ENCODE peak calls at places on chromosomes 4 and X, in seven cellular contexts. One of them, this sample, is unnamed.

GRCh38 chrX:1165535-1166196 is 46.8 kb downstream of the CRLF2 start:
- DNase-seq in CD4-positive, alpha-beta T cell: no peak
- DNase-seq in heart right ventricle: no peak
- DNase-seq in brain microvascular endothelial cell: no peak
- DNase-seq in upper lobe of right lung: no peak
- DNase-seq in IMR-90: no peak
- DNase-seq in GM20000: peak
- DNase-seq in this sample: no peak

GRCh38 chrX:14941301-14941700 is 68.1 kb downstream of the MOSPD2 start:
- DNase-seq in CD4-positive, alpha-beta T cell: no peak
- DNase-seq in GM20000: no peak
- DNase-seq in brain microvascular endothelial cell: no peak
- DNase-seq in upper lobe of right lung: no peak
- DNase-seq in IMR-90: no peak
- DNase-seq in heart right ventricle: no peak
- DNase-seq in this sample: no peak

GRCh38 chrX:153411988-153412574 is 809 bp downstream of the ZFP92 start:
- DNase-seq in IMR-90: no peak
- DNase-seq in upper lobe of right lung: no peak
- DNase-seq in heart right ventricle: no peak
- DNase-seq in CD4-positive, alpha-beta T cell: no peak
- DNase-seq in brain microvascular endothelial cell: no peak
- DNase-seq in GM20000: no peak
- DNase-seq in this sample: no peak

GRCh38 chr4:8473920-8474590 is 33.5 kb downstream of the TRMT44 start:
- DNase-seq in heart right ventricle: no peak
- DNase-seq in GM20000: no peak
- DNase-seq in CD4-positive, alpha-beta T cell: no peak
- DNase-seq in brain microvascular endothelial cell: no peak
- DNase-seq in IMR-90: no peak
- DNase-seq in upper lobe of right lung: no peak
- DNase-seq in this sample: no peak

GRCh38 chr4:110631582-110632505 is 9.0 kb upstream of the PITX2 start:
- DNase-seq in upper lobe of right lung: peak
- DNase-seq in IMR-90: peak
- DNase-seq in GM20000: peak
- DNase-seq in heart right ventricle: peak
- DNase-seq in brain microvascular endothelial cell: peak
- DNase-seq in CD4-positive, alpha-beta T cell: no peak
- DNase-seq in this sample: peak

GRCh38 chr4:80071643-80072606 is 1.1 kb downstream of the ANTXR2 start:
- DNase-seq in heart right ventricle: peak
- DNase-seq in IMR-90: peak
- DNase-seq in GM20000: peak
- DNase-seq in upper lobe of right lung: peak
- DNase-seq in brain microvascular endothelial cell: peak
- DNase-seq in CD4-positive, alpha-beta T cell: peak
- DNase-seq in this sample: peak

GRCh38 chrX:136193771-136194170 is 46.4 kb downstream of the FHL1 start:
- DNase-seq in brain microvascular endothelial cell: no peak
- DNase-seq in CD4-positive, alpha-beta T cell: no peak
- DNase-seq in IMR-90: no peak
- DNase-seq in heart right ventricle: no peak
- DNase-seq in GM20000: no peak
- DNase-seq in upper lobe of right lung: no peak
- DNase-seq in this sample: no peak

GRCh38 chr4:17811078-17811603 is 362 bp downstream of the NCAPG start:
- DNase-seq in heart right ventricle: peak
- DNase-seq in CD4-positive, alpha-beta T cell: no peak
- DNase-seq in IMR-90: no peak
- DNase-seq in upper lobe of right lung: no peak
- DNase-seq in GM20000: peak
- DNase-seq in brain microvascular endothelial cell: peak
- DNase-seq in this sample: no peak

GRCh38 chr4:121728798-121729226 is 32.0 kb upstream of the ANXA5 start:
- DNase-seq in heart right ventricle: no peak
- DNase-seq in CD4-positive, alpha-beta T cell: no peak
- DNase-seq in IMR-90: peak
- DNase-seq in GM20000: no peak
- DNase-seq in brain microvascular endothelial cell: peak
- DNase-seq in upper lobe of right lung: no peak
- DNase-seq in this sample: no peak

GRCh38 chr4:57303012-57303751 is 193.0 kb upstream of the IGFBP7 start:
- DNase-seq in upper lobe of right lung: no peak
- DNase-seq in IMR-90: no peak
- DNase-seq in brain microvascular endothelial cell: peak
- DNase-seq in GM20000: no peak
- DNase-seq in CD4-positive, alpha-beta T cell: no peak
- DNase-seq in heart right ventricle: no peak
- DNase-seq in this sample: no peak

DNA sequence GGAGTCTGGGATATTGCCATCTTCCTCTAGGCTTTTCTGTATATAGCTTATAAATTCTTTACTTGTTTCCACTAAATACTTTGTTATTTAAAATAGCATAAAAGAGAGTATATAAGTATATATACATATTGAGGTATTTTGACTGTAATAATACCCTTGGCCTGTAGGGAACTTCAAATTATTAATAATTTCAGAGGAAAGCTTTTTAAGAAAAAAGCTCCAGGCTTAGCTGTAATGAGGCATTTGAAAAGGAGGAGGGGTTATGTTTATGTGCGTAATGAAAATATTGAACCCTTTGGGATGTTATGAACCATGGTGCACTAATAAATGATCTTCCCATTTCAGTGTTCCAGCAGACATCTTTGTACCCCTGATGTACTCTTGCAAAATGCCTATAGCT is 578.1 kb downstream of the RPA4 start:
- DNase-seq in GM20000: no peak
- DNase-seq in brain microvascular endothelial cell: no peak
- DNase-seq in CD4-positive, alpha-beta T cell: no peak
- DNase-seq in heart right ventricle: no peak
- DNase-seq in IMR-90: no peak
- DNase-seq in upper lobe of right lung: no peak
- DNase-seq in this sample: no peak
- TF ChIP-seq CTCF in GM20000: no peak
- TF ChIP-seq CTCF in brain microvascular endothelial cell: no peak
- TF ChIP-seq CTCF in CD4-positive, alpha-beta T cell: no peak
- TF ChIP-seq CTCF in heart right ventricle: no peak
- TF ChIP-seq CTCF in IMR-90: no peak
- TF ChIP-seq CTCF in upper lobe of right lung: no peak
- TF ChIP-seq CTCF in this sample: peak

DNA sequence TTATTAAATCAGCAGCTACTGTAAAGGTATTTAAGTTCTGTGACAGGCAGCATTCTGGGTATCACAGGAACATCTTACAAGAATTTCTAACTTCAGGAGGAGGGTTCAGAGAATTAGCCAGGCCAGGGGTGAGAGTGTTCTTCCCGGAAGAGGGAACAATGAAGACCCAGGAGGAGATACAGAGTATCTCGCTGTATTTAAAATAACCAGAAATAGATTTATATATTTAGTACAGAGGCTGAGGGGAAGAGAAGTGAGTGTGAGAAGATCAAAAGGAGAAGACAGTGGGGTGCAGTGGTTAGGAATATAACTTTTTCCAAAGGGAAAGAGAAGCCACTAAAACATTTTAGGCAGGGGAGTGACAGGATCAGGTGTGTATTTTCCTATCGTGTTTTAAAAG is 186.8 kb downstream of the RAPGEF2 start:
- DNase-seq in GM20000: no peak
- DNase-seq in brain microvascular endothelial cell: no peak
- DNase-seq in IMR-90: no peak
- DNase-seq in CD4-positive, alpha-beta T cell: no peak
- DNase-seq in upper lobe of right lung: no peak
- DNase-seq in heart right ventricle: no peak
- DNase-seq in this sample: no peak
- TF ChIP-seq CTCF in GM20000: no peak
- TF ChIP-seq CTCF in brain microvascular endothelial cell: no peak
- TF ChIP-seq CTCF in IMR-90: no peak
- TF ChIP-seq CTCF in CD4-positive, alpha-beta T cell: no peak
- TF ChIP-seq CTCF in upper lobe of right lung: no peak
- TF ChIP-seq CTCF in heart right ventricle: no peak
- TF ChIP-seq CTCF in this sample: no peak

GRCh38 chr4:38318737-38319455 is 345.1 kb upstream of the KLF3 start:
- DNase-seq in GM20000: peak
- DNase-seq in heart right ventricle: peak
- DNase-seq in CD4-positive, alpha-beta T cell: peak
- DNase-seq in IMR-90: peak
- DNase-seq in upper lobe of right lung: peak
- DNase-seq in brain microvascular endothelial cell: peak
- DNase-seq in this sample: peak
- TF ChIP-seq CTCF in GM20000: no peak
- TF ChIP-seq CTCF in heart right ventricle: no peak
- TF ChIP-seq CTCF in CD4-positive, alpha-beta T cell: no peak
- TF ChIP-seq CTCF in IMR-90: peak
- TF ChIP-seq CTCF in upper lobe of right lung: peak
- TF ChIP-seq CTCF in brain microvascular endothelial cell: no peak
- TF ChIP-seq CTCF in this sample: peak

DNA sequence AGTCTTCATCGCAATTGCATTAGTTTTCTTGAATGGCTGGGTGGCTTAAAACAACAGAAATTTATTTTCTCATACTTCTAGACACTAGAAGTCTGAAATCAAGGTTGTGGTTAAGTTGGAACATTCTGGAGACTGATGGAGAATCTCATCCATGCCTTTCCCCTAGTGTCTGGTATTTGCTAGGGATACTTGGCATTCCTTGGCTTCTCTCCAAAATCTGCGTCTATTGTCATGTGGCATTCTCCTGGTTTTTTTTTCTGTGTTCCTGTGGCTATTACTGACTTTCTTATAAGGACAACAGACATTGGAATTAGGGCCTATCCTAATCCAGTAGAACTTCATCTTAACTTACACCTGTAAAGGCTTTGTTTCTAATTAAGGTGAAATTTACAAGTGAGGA is 272.8 kb upstream of the EPHA5 start:
- DNase-seq in CD4-positive, alpha-beta T cell: no peak
- DNase-seq in heart right ventricle: no peak
- DNase-seq in brain microvascular endothelial cell: peak
- DNase-seq in IMR-90: no peak
- DNase-seq in GM20000: no peak
- DNase-seq in upper lobe of right lung: no peak
- DNase-seq in this sample: no peak
- TF ChIP-seq CTCF in CD4-positive, alpha-beta T cell: no peak
- TF ChIP-seq CTCF in heart right ventricle: no peak
- TF ChIP-seq CTCF in brain microvascular endothelial cell: peak
- TF ChIP-seq CTCF in IMR-90: no peak
- TF ChIP-seq CTCF in GM20000: no peak
- TF ChIP-seq CTCF in upper lobe of right lung: no peak
- TF ChIP-seq CTCF in this sample: no peak

GRCh38 chr4:118738090-118738489 is 52.9 kb downstream of the METTL14 start:
- DNase-seq in CD4-positive, alpha-beta T cell: no peak
- DNase-seq in brain microvascular endothelial cell: no peak
- DNase-seq in GM20000: no peak
- DNase-seq in heart right ventricle: no peak
- DNase-seq in IMR-90: no peak
- DNase-seq in upper lobe of right lung: no peak
- DNase-seq in this sample: no peak

GRCh38 chr4:118736867-118737266 is 51.7 kb downstream of the METTL14 start:
- DNase-seq in GM20000: no peak
- DNase-seq in heart right ventricle: no peak
- DNase-seq in CD4-positive, alpha-beta T cell: no peak
- DNase-seq in upper lobe of right lung: no peak
- DNase-seq in brain microvascular endothelial cell: no peak
- DNase-seq in IMR-90: no peak
- DNase-seq in this sample: no peak

GRCh38 chr4:118730683-118731082 is 45.5 kb downstream of the METTL14 start:
- DNase-seq in GM20000: no peak
- DNase-seq in upper lobe of right lung: no peak
- DNase-seq in brain microvascular endothelial cell: no peak
- DNase-seq in heart right ventricle: no peak
- DNase-seq in CD4-positive, alpha-beta T cell: no peak
- DNase-seq in IMR-90: peak
- DNase-seq in this sample: no peak

GRCh38 chr4:118732591-118733330 is 47.6 kb downstream of the METTL14 start:
- DNase-seq in CD4-positive, alpha-beta T cell: no peak
- DNase-seq in upper lobe of right lung: no peak
- DNase-seq in heart right ventricle: no peak
- DNase-seq in IMR-90: peak
- DNase-seq in GM20000: no peak
- DNase-seq in brain microvascular endothelial cell: peak
- DNase-seq in this sample: no peak

DNA sequence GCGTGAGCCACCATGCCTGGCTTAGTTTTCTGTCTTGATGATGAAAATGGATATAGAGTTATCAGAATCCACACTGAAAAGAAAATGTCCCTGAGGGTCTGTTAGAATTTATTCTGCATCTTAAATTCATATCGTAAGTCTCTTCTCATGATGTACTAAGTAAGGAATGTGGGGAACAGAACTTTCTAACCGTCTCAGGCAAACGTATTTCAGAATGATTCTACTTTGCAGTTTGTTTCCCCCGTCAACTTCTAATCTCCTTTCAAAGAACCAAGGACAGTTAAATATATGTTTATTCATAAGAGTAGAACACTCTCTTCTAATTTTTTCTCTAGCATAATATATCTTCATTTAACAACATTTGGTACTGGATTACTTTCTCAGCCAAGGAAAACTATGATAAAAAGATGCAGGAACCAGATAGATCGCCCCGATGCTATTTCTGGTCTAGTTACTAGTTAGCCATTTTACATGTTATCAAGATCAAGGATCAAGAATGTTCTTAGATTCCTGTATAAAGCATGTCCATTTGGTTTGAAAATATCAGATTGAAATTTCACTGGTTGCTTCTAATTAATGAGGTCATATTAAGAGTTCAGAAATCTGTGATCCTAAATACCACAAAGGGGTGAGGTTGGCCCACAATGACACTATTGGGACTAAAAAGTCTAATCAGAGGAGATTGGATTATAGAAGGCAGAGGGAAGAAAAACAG is 49.5 kb downstream of the METTL14 start:
- DNase-seq in brain microvascular endothelial cell: no peak
- DNase-seq in upper lobe of right lung: no peak
- DNase-seq in heart right ventricle: no peak
- DNase-seq in IMR-90: no peak
- DNase-seq in CD4-positive, alpha-beta T cell: no peak
- DNase-seq in GM20000: no peak
- DNase-seq in this sample: no peak
- TF ChIP-seq CTCF in brain microvascular endothelial cell: no peak
- TF ChIP-seq CTCF in upper lobe of right lung: no peak
- TF ChIP-seq CTCF in heart right ventricle: no peak
- TF ChIP-seq CTCF in IMR-90: no peak
- TF ChIP-seq CTCF in CD4-positive, alpha-beta T cell: no peak
- TF ChIP-seq CTCF in GM20000: no peak
- TF ChIP-seq CTCF in this sample: no peak

GRCh38 chr4:151797853-151798252 is 37.0 kb upstream of the GATB start:
- DNase-seq in CD4-positive, alpha-beta T cell: no peak
- DNase-seq in IMR-90: no peak
- DNase-seq in GM20000: no peak
- DNase-seq in brain microvascular endothelial cell: no peak
- DNase-seq in heart right ventricle: no peak
- DNase-seq in upper lobe of right lung: no peak
- DNase-seq in this sample: no peak

GRCh38 chr4:151799417-151800030 is 38.7 kb upstream of the GATB start:
- DNase-seq in IMR-90: no peak
- DNase-seq in upper lobe of right lung: no peak
- DNase-seq in brain microvascular endothelial cell: no peak
- DNase-seq in heart right ventricle: no peak
- DNase-seq in GM20000: no peak
- DNase-seq in CD4-positive, alpha-beta T cell: no peak
- DNase-seq in this sample: no peak

GRCh38 chr4:151804821-151805220 is 44.0 kb upstream of the GATB start:
- DNase-seq in upper lobe of right lung: no peak
- DNase-seq in IMR-90: peak
- DNase-seq in heart right ventricle: no peak
- DNase-seq in CD4-positive, alpha-beta T cell: no peak
- DNase-seq in brain microvascular endothelial cell: no peak
- DNase-seq in GM20000: no peak
- DNase-seq in this sample: no peak

GRCh38 chr4:151798678-151799416 is 38.0 kb upstream of the GATB start:
- DNase-seq in GM20000: peak
- DNase-seq in IMR-90: no peak
- DNase-seq in heart right ventricle: no peak
- DNase-seq in brain microvascular endothelial cell: no peak
- DNase-seq in CD4-positive, alpha-beta T cell: no peak
- DNase-seq in upper lobe of right lung: no peak
- DNase-seq in this sample: no peak

GRCh38 chr4:151801547-151802516 is 41.0 kb upstream of the GATB start:
- DNase-seq in heart right ventricle: no peak
- DNase-seq in brain microvascular endothelial cell: peak
- DNase-seq in GM20000: peak
- DNase-seq in CD4-positive, alpha-beta T cell: peak
- DNase-seq in IMR-90: peak
- DNase-seq in upper lobe of right lung: no peak
- DNase-seq in this sample: peak
- TF ChIP-seq CTCF in heart right ventricle: peak
- TF ChIP-seq CTCF in brain microvascular endothelial cell: peak
- TF ChIP-seq CTCF in GM20000: peak
- TF ChIP-seq CTCF in CD4-positive, alpha-beta T cell: peak
- TF ChIP-seq CTCF in IMR-90: peak
- TF ChIP-seq CTCF in upper lobe of right lung: peak
- TF ChIP-seq CTCF in this sample: peak